ENCODE peak calls at places on chromosome 12, in seven cellular contexts. One of them, this sample, is unnamed.

GRCh38 chr12:54038260-54038759 is 5.5 kb downstream of the HOXC5 start:
- DNase-seq in H1: no peak
- DNase-seq in SK-N-SH: no peak
- DNase-seq in HCT116: no peak
- DNase-seq in PC-3: no peak
- DNase-seq in H9: no peak
- DNase-seq in hepatocyte: no peak
- DNase-seq in this sample: no peak

GRCh38 chr12:111598637-111599458 is at the start of gene ATXN2:
- DNase-seq in HCT116: no peak
- DNase-seq in hepatocyte: peak; percentile 83
- DNase-seq in H1: no peak
- DNase-seq in PC-3: peak; percentile 14
- DNase-seq in SK-N-SH: peak; percentile 97
- DNase-seq in H9: no peak
- DNase-seq in this sample: peak; percentile 54

GRCh38 chr12:58757422-58757821 is 162.9 kb downstream of the LRIG3 start:
- DNase-seq in SK-N-SH: no peak
- DNase-seq in hepatocyte: no peak
- DNase-seq in H9: no peak
- DNase-seq in HCT116: no peak
- DNase-seq in H1: no peak
- DNase-seq in PC-3: peak; percentile 9
- DNase-seq in this sample: no peak

GRCh38 chr12:23041774-23042173 is 416.8 kb downstream of the ETNK1 start:
- DNase-seq in hepatocyte: no peak
- DNase-seq in PC-3: no peak
- DNase-seq in H9: no peak
- DNase-seq in H1: no peak
- DNase-seq in HCT116: no peak
- DNase-seq in SK-N-SH: no peak
- DNase-seq in this sample: no peak

GRCh38 chr12:77433799-77434198 is 368.4 kb upstream of the E2F7 start:
- DNase-seq in HCT116: no peak
- DNase-seq in H9: no peak
- DNase-seq in H1: no peak
- DNase-seq in SK-N-SH: no peak
- DNase-seq in PC-3: no peak
- DNase-seq in hepatocyte: no peak
- DNase-seq in this sample: no peak

GRCh38 chr12:112901271-112901670 is 5.5 kb upstream of the OAS1 start:
- DNase-seq in SK-N-SH: no peak
- DNase-seq in PC-3: peak; percentile 28
- DNase-seq in H9: no peak
- DNase-seq in hepatocyte: no peak
- DNase-seq in HCT116: no peak
- DNase-seq in H1: no peak
- DNase-seq in this sample: no peak

GRCh38 chr12:93019240-93019910 is 90.3 kb upstream of the EEA1 start:
- DNase-seq in H9: no peak
- DNase-seq in SK-N-SH: no peak
- DNase-seq in HCT116: no peak
- DNase-seq in PC-3: no peak
- DNase-seq in H1: no peak
- DNase-seq in hepatocyte: no peak
- DNase-seq in this sample: no peak

GRCh38 chr12:52417742-52418141 is 11.6 kb upstream of the KRT82 start:
- DNase-seq in SK-N-SH: no peak
- DNase-seq in HCT116: no peak
- DNase-seq in PC-3: no peak
- DNase-seq in hepatocyte: no peak
- DNase-seq in H1: no peak
- DNase-seq in H9: no peak
- DNase-seq in this sample: no peak

GRCh38 chr12:96246926-96247566 is 52.9 kb downstream of the ELK3 start:
- DNase-seq in hepatocyte: no peak
- DNase-seq in PC-3: no peak
- DNase-seq in H9: no peak
- DNase-seq in H1: no peak
- DNase-seq in HCT116: no peak
- DNase-seq in SK-N-SH: no peak
- DNase-seq in this sample: no peak

GRCh38 chr12:89525002-89525823 is 617 bp upstream of the GALNT4 start:
- DNase-seq in PC-3: peak; percentile 42
- DNase-seq in H1: no peak
- DNase-seq in H9: peak; percentile 71
- DNase-seq in HCT116: no peak
- DNase-seq in hepatocyte: peak; percentile 74
- DNase-seq in SK-N-SH: peak; percentile 73
- DNase-seq in this sample: peak; percentile 46

GRCh38 chr12:102468261-102468940 is 12.0 kb downstream of the IGF1 start:
- DNase-seq in hepatocyte: peak; percentile 26
- DNase-seq in H1: no peak
- DNase-seq in HCT116: no peak
- DNase-seq in H9: no peak
- DNase-seq in PC-3: no peak
- DNase-seq in SK-N-SH: no peak
- DNase-seq in this sample: no peak

GRCh38 chr12:99063182-99063581 is 418.1 kb downstream of the APAF1 start:
- DNase-seq in H1: no peak
- DNase-seq in SK-N-SH: no peak
- DNase-seq in HCT116: no peak
- DNase-seq in PC-3: no peak
- DNase-seq in H9: no peak
- DNase-seq in hepatocyte: no peak
- DNase-seq in this sample: no peak

GRCh38 chr12:30243426-30243825 is 452.2 kb downstream of the IPO8 start:
- DNase-seq in H9: no peak
- DNase-seq in hepatocyte: no peak
- DNase-seq in HCT116: no peak
- DNase-seq in SK-N-SH: peak; percentile 11
- DNase-seq in PC-3: no peak
- DNase-seq in H1: no peak
- DNase-seq in this sample: no peak

GRCh38 chr12:14937689-14938088 is 648 bp downstream of the ERP27 start:
- DNase-seq in H9: peak; percentile 45
- DNase-seq in H1: no peak
- DNase-seq in HCT116: peak; percentile 19
- DNase-seq in PC-3: peak; percentile 27
- DNase-seq in hepatocyte: no peak
- DNase-seq in SK-N-SH: no peak
- DNase-seq in this sample: no peak

GRCh38 chr12:110582286-110583136 is 607 bp downstream of the PPTC7 start:
- DNase-seq in PC-3: peak; percentile 56
- DNase-seq in SK-N-SH: peak; percentile 84
- DNase-seq in H1: no peak
- DNase-seq in HCT116: no peak
- DNase-seq in hepatocyte: peak; percentile 69
- DNase-seq in H9: peak; percentile 58
- DNase-seq in this sample: peak; percentile 45

GRCh38 chr12:38890102-38890501 is 15.3 kb downstream of the CPNE8 start:
- DNase-seq in HCT116: no peak
- DNase-seq in hepatocyte: peak; percentile 11
- DNase-seq in H9: no peak
- DNase-seq in SK-N-SH: peak; percentile 7
- DNase-seq in H1: no peak
- DNase-seq in PC-3: peak; percentile 44
- DNase-seq in this sample: no peak

GRCh38 chr12:110677206-110677911 is 11.6 kb downstream of the HVCN1 start:
- DNase-seq in H9: no peak
- DNase-seq in H1: no peak
- DNase-seq in SK-N-SH: no peak
- DNase-seq in hepatocyte: no peak
- DNase-seq in PC-3: no peak
- DNase-seq in HCT116: no peak
- DNase-seq in this sample: no peak

GRCh38 chr12:122203968-122204828 is 689 bp downstream of the B3GNT4 start:
- DNase-seq in hepatocyte: no peak
- DNase-seq in PC-3: no peak
- DNase-seq in H9: no peak
- DNase-seq in HCT116: no peak
- DNase-seq in SK-N-SH: peak; percentile 68
- DNase-seq in H1: no peak
- DNase-seq in this sample: no peak
- H2AFZ ChIP-seq in hepatocyte: no peak overlapping the region
- H2AFZ ChIP-seq in PC-3: peak overlapping the region; percentile 97
- H2AFZ ChIP-seq in H9: no peak overlapping the region
- H2AFZ ChIP-seq in HCT116: no peak overlapping the region
- H2AFZ ChIP-seq in SK-N-SH: peak overlapping the region; percentile 52
- H2AFZ ChIP-seq in H1: no peak overlapping the region
- H2AFZ ChIP-seq in this sample: peak overlapping the region; percentile 90

GRCh38 chr12:990308-990648 is 745 bp upstream of the ERC1 start:
- DNase-seq in PC-3: peak; percentile 41
- DNase-seq in H1: no peak
- DNase-seq in SK-N-SH: no peak
- DNase-seq in HCT116: no peak
- DNase-seq in hepatocyte: peak; percentile 80
- DNase-seq in H9: peak; percentile 51
- DNase-seq in this sample: no peak

GRCh38 chr12:989751-990278 is 1.2 kb upstream of the ERC1 start:
- DNase-seq in SK-N-SH: peak; percentile 73
- DNase-seq in hepatocyte: peak; percentile 49
- DNase-seq in H9: no peak
- DNase-seq in HCT116: no peak
- DNase-seq in H1: no peak
- DNase-seq in PC-3: peak; percentile 56
- DNase-seq in this sample: peak; percentile 21

GRCh38 chr12:989051-989450 is 2.0 kb upstream of the ERC1 start:
- DNase-seq in SK-N-SH: no peak
- DNase-seq in H1: no peak
- DNase-seq in H9: no peak
- DNase-seq in hepatocyte: no peak
- DNase-seq in HCT116: no peak
- DNase-seq in PC-3: no peak
- DNase-seq in this sample: no peak

GRCh38 chr12:990649-991349 is at the start of gene ERC1:
- DNase-seq in hepatocyte: peak; percentile 95
- DNase-seq in PC-3: peak; percentile 73
- DNase-seq in HCT116: peak; percentile 77
- DNase-seq in H9: peak; percentile 88
- DNase-seq in H1: no peak
- DNase-seq in SK-N-SH: peak; percentile 97
- DNase-seq in this sample: peak; percentile 85

DNA sequence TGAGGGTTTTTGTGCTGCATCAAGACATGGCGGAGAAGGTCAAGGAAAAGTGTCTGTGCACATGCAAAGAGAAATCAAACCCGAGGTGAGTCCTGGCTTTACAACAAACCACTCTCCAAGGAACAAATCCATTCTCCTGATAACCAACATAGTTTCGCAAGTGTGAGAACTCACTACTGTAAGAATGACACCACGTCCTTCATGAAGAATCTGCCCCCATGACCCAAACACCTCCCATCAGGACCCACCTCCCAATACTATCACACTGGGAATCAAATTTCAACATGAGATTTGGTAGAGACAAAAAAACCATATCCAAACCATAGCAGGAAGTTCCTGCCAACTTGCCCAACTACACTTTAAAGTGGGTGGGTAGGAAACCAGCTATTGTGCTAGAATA is 2.4 kb upstream of the ERC1 start:
- DNase-seq in H9: no peak
- DNase-seq in PC-3: no peak
- DNase-seq in HCT116: no peak
- DNase-seq in SK-N-SH: no peak
- DNase-seq in H1: no peak
- DNase-seq in hepatocyte: no peak
- DNase-seq in this sample: no peak
- H2AFZ ChIP-seq in H9: no peak overlapping the region
- H2AFZ ChIP-seq in PC-3: no peak overlapping the region
- H2AFZ ChIP-seq in HCT116: no peak overlapping the region
- H2AFZ ChIP-seq in SK-N-SH: no peak overlapping the region
- H2AFZ ChIP-seq in H1: no peak overlapping the region
- H2AFZ ChIP-seq in hepatocyte: no peak overlapping the region
- H2AFZ ChIP-seq in this sample: no peak overlapping the region

DNA sequence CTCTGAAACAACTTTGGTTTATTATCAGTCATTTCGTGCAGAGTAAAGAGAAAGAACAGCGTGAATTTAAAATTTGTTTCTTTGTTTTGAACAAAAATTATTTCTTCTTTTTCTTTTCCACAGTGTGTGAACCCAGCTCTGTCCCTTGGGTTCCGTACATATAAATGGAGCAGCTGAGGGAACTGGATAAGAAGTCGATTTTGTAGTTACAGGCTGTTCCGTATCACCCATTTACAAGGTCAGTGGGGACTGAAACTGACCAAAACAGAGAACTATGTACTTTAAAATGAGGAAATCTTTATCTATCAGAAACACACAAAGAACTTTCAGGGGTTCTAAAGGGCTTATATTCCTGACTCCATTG is 8.6 kb upstream of the TUBA1C start:
- DNase-seq in SK-N-SH: no peak
- DNase-seq in PC-3: no peak
- DNase-seq in H9: no peak
- DNase-seq in HCT116: no peak
- DNase-seq in H1: no peak
- DNase-seq in hepatocyte: no peak
- DNase-seq in this sample: no peak
- H2AFZ ChIP-seq in SK-N-SH: peak overlapping the region; percentile 40
- H2AFZ ChIP-seq in PC-3: no peak overlapping the region
- H2AFZ ChIP-seq in H9: no peak overlapping the region
- H2AFZ ChIP-seq in HCT116: no peak overlapping the region
- H2AFZ ChIP-seq in H1: no peak overlapping the region
- H2AFZ ChIP-seq in hepatocyte: no peak overlapping the region
- H2AFZ ChIP-seq in this sample: no peak overlapping the region

DNA sequence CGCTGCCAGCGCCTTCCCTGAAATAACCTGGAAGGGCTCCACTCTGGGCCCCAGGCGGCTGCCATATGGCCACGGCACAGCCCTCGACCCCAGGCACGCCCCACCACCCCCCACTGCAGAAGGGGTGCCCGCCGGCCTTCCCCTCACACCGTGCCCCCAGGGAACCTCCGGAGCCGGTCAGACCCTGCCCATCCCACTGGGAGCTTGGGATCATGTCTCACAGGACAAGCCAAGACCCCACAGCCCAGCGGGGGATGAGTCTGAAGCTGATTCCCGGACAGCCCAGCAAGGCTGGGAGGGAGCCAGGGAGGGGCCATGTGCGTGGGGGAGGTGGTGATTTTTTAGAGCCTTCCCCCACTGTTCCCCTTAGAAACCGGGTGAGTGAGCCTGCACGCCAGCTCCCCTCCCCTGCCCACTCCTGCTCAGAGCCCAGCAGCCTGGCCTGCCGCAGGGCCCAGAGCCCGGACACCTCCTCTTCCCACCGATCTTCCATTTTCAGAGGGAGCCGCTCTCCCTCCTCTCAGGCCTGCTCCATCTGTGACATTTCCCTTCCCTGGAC is 1.4 kb downstream of the RIMBP2 start:
- DNase-seq in PC-3: no peak
- DNase-seq in HCT116: no peak
- DNase-seq in H9: no peak
- DNase-seq in SK-N-SH: peak; percentile 78
- DNase-seq in hepatocyte: peak; percentile 10
- DNase-seq in H1: no peak
- DNase-seq in this sample: no peak
- H2AFZ ChIP-seq in PC-3: no peak overlapping the region
- H2AFZ ChIP-seq in HCT116: no peak overlapping the region
- H2AFZ ChIP-seq in H9: no peak overlapping the region
- H2AFZ ChIP-seq in SK-N-SH: no peak overlapping the region
- H2AFZ ChIP-seq in hepatocyte: no peak overlapping the region
- H2AFZ ChIP-seq in H1: no peak overlapping the region
- H2AFZ ChIP-seq in this sample: peak overlapping the region; percentile 82

GRCh38 chr12:8822298-8822697 is at the start of gene A2ML1:
- DNase-seq in H9: no peak
- DNase-seq in HCT116: no peak
- DNase-seq in H1: no peak
- DNase-seq in hepatocyte: no peak
- DNase-seq in PC-3: peak; percentile 72
- DNase-seq in SK-N-SH: no peak
- DNase-seq in this sample: no peak
- H2AFZ ChIP-seq in H9: no peak within 1 kb of the TSS
- H2AFZ ChIP-seq in HCT116: no peak within 1 kb of the TSS
- H2AFZ ChIP-seq in H1: no peak within 1 kb of the TSS
- H2AFZ ChIP-seq in hepatocyte: no peak within 1 kb of the TSS
- H2AFZ ChIP-seq in PC-3: no peak within 1 kb of the TSS
- H2AFZ ChIP-seq in SK-N-SH: no peak within 1 kb of the TSS
- H2AFZ ChIP-seq in this sample: peak within 1 kb of the TSS; percentile 45

This sample was measured in neuronal stem cell.